ENCODE peak calls at places on chromosomes 4 and X, in four cellular contexts. D is HEK293T, N is lower leg skin, M is T-helper 2 cell. Y is an unnamed sample.

GRCh38 chr4:184763150-184763780 is 29.4 kb upstream of the CENPU start:
- DNase-seq in M (no peak), D (no peak), N (no peak), Y (no peak)

GRCh38 chr4:94517492-94517891 is 65.8 kb downstream of the PDLIM5 start:
- DNase-seq in D (no peak), M (no peak), N (no peak), Y (no peak)

GRCh38 chr4:40952672-40953071 is 202.9 kb downstream of the NSUN7 start:
- DNase-seq in D (no peak), M (no peak), N (no peak), Y (no peak)

GRCh38 chr4:153224474-153224873 is 20.2 kb downstream of the TRIM2 start:
- DNase-seq in D (no peak), M (no peak), N (no peak), Y (no peak)

GRCh38 chr4:39259571-39260330 is 77.4 kb downstream of the WDR19 start:
- DNase-seq in M (no peak), D (no peak), N (no peak), Y (no peak)

GRCh38 chr4:19739101-19739651 is 512.5 kb upstream of the SLIT2 start:
- DNase-seq in D (peak), N (no peak), M (no peak), Y (no peak)

GRCh38 chr4:153113061-153113837 is 91.0 kb upstream of the TRIM2 start:
- DNase-seq in M (peak), N (peak), D (no peak), Y (no peak)

GRCh38 chr4:142379277-142380051 is 466.6 kb downstream of the INPP4B start:
- DNase-seq in D (no peak), M (no peak), N (no peak), Y (no peak)

GRCh38 chrX:633655-634305 is 3.2 kb downstream of the SHOX start:
- DNase-seq in D (no peak), M (no peak), N (no peak), Y (no peak)

GRCh38 chrX:78527263-78527662 is 131.9 kb downstream of the RTL3 start:
- DNase-seq in N (no peak), D (no peak), M (peak), Y (no peak)

GRCh38 chrX:120697053-120697452 is 67.2 kb upstream of the C1GALT1C1 start:
- DNase-seq in M (peak), D (no peak), N (no peak), Y (no peak)

GRCh38 chrX:137748827-137749226 is 182.9 kb downstream of the ZIC3 start:
- DNase-seq in M (no peak), D (no peak), N (no peak), Y (no peak)

GRCh38 chrX:55758033-55758432 is 40.5 kb downstream of the RRAGB start:
- DNase-seq in N (no peak), M (no peak), D (no peak), Y (no peak)

GRCh38 chr4:183175631-183176232 is 76.7 kb downstream of the WWC2 start:
- DNase-seq in M (no peak), D (no peak), N (no peak), Y (no peak)

GRCh38 chr4:148445903-148446261 is 3.7 kb upstream of the NR3C2 start:
- DNase-seq in D (no peak), M (no peak), N (no peak), Y (no peak)

GRCh38 chr4:147822128-147822527 is 90.2 kb downstream of the ARHGAP10 start:
- DNase-seq in N (peak), D (no peak), M (no peak), Y (no peak)

GRCh38 chr4:15691346-15692140 is 9.9 kb downstream of the FAM200B start:
- DNase-seq in N (no peak), M (no peak), D (no peak), Y (no peak)

GRCh38 chr4:150257338-150257737 is 179.1 kb downstream of the DCLK2 start:
- DNase-seq in M (no peak), D (no peak), N (no peak), Y (no peak)

GRCh38 chr4:137623013-137623412 is 90.7 kb upstream of the PCDH18 start:
- DNase-seq in M (no peak), D (no peak), N (no peak), Y (no peak)

GRCh38 chrX:124555036-124555595 is 208.8 kb downstream of the SH2D1A start:
- DNase-seq in D (no peak), N (no peak), M (no peak), Y (no peak)

GRCh38 chrX:133670394-133670793 is 255.1 kb upstream of the GPC4 start:
- DNase-seq in D (peak), N (no peak), M (peak), Y (no peak)